ENCODE peak calls at places on chromosomes 4 and X, in six cellular contexts. Z, V, X, Q, I and S are unnamed samples.

GRCh38 chrX:72349190-72349589 is 43.5 kb upstream of the CITED1 start:
- DNase-seq in Z (no peak), X (no peak), Q (no peak), V (no peak), I (no peak), S (no peak)

GRCh38 chr4:173924561-173924960 is 358.9 kb downstream of the FBXO8 start:
- DNase-seq in V (no peak), X (no peak), I (no peak), Q (peak), Z (no peak), S (no peak)

GRCh38 chr4:152348670-152349069 is 187.2 kb downstream of the FBXW7 start:
- DNase-seq in I (no peak), V (no peak), X (no peak), Q (no peak), Z (peak), S (no peak)

GRCh38 chr4:108693819-108694218 is 43.4 kb downstream of the OSTC start:
- DNase-seq in Z (peak), V (no peak), I (no peak), X (no peak), Q (peak), S (no peak)

GRCh38 chr4:40150932-40151331 is 45.9 kb upstream of the RHOH start:
- DNase-seq in X (no peak), I (no peak), V (no peak), Z (no peak), Q (no peak), S (no peak)

GRCh38 chr4:105455998-105456397 is 17.9 kb downstream of the PPA2 start:
- DNase-seq in Q (no peak), V (no peak), Z (no peak), X (no peak), I (no peak), S (no peak)

GRCh38 chr4:73776363-73776762 is 36.0 kb downstream of the CXCL8 start:
- DNase-seq in V (no peak), Q (peak), I (no peak), X (no peak), Z (peak), S (no peak)

GRCh38 chrX:79366888-79367749 is at the start of gene ITM2A:
- DNase-seq in X (peak), Z (peak), Q (peak), V (peak), I (peak), S (peak)

GRCh38 chr4:109163493-109163892 is 139.0 kb downstream of the COL25A1 start:
- DNase-seq in I (no peak), Z (no peak), X (no peak), V (no peak), Q (no peak), S (no peak)

GRCh38 chr4:54902261-54902660 is 223.1 kb downstream of the KDR start:
- DNase-seq in I (no peak), Q (peak), X (no peak), V (no peak), Z (peak), S (no peak)

GRCh38 chr4:100547541-100548208 is 29.9 kb upstream of the EMCN start:
- DNase-seq in X (no peak), V (no peak), I (no peak), Q (no peak), Z (no peak), S (no peak)

GRCh38 chr4:183505556-183506388 is 914 bp downstream of the ING2 start:
- DNase-seq in Q (peak), Z (peak), V (peak), I (peak), X (peak), S (peak)